ENCODE peak calls at places on chromosomes 7 and 10, in nine cellular contexts. V, B, H, Z, P, N, S, G and O are unnamed samples.
A peak's percentile ranks its signal among the peaks of the same experiment; 100 is the strongest.

GRCh38 chr10:32981760-32982159 is 23.7 kb upstream of the ITGB1 start:
- DNase-seq in Z (peak; percentile 54), B (no peak), V (peak; percentile 29), S (peak; percentile 79), P (no peak), H (no peak), G (peak; percentile 70), N (peak; percentile 69), O (no peak)

GRCh38 chr7:67821116-67821515 is 824.5 kb downstream of the TYW1 start:
- DNase-seq in B (no peak), G (no peak), P (no peak), N (no peak), H (no peak), Z (no peak), V (no peak), S (peak; percentile 4), O (no peak)

GRCh38 chr7:89064831-89065230 is 269.3 kb upstream of the TEX47 start:
- DNase-seq in S (no peak), P (no peak), Z (no peak), B (no peak), H (no peak), V (no peak), G (peak; percentile 4), N (no peak), O (no peak)

GRCh38 chr10:32210306-32211045 is 136.5 kb downstream of the EPC1 start:
- DNase-seq in N (no peak), B (no peak), S (peak; percentile 76), H (no peak), V (no peak), Z (peak; percentile 56), P (peak; percentile 3), G (peak; percentile 31), O (no peak)

GRCh38 chr10:79320785-79321493 is 26.3 kb upstream of the PPIF start:
- DNase-seq in H (no peak), Z (peak; percentile 81), N (peak; percentile 11), V (no peak), S (peak; percentile 94), B (no peak), P (peak; percentile 71), G (peak; percentile 77), O (peak; percentile 89)

GRCh38 chr7:158812684-158813083 is 16.6 kb downstream of the ESYT2 start:
- DNase-seq in S (no peak), H (no peak), G (no peak), V (peak; percentile 90), Z (no peak), P (no peak), B (peak; percentile 14), N (no peak), O (no peak)

GRCh38 chr10:60390224-60390626 is 550 bp upstream of the ANK3 start:
- DNase-seq in H (peak; percentile 75), P (no peak), Z (peak; percentile 77), S (peak; percentile 61), B (no peak), N (no peak), V (no peak), G (peak; percentile 47), O (no peak)

GRCh38 chr7:27647052-27647451 is 15.6 kb downstream of the HIBADH start:
- DNase-seq in B (no peak), S (peak; percentile 96), V (no peak), Z (peak; percentile 96), P (peak; percentile 47), H (no peak), N (no peak), G (peak; percentile 73), O (no peak)

GRCh38 chr7:36387437-36388345 is 2.0 kb upstream of the ANLN start:
- DNase-seq in V (no peak), G (no peak), P (no peak), H (no peak), S (no peak), Z (no peak), B (no peak), N (no peak), O (no peak)

GRCh38 chr10:33274096-33274785 is 60.2 kb downstream of the NRP1 start:
- DNase-seq in H (no peak), Z (no peak), G (peak; percentile 89), B (no peak), N (no peak), S (no peak), V (no peak), P (no peak), O (no peak)

GRCh38 chr10:78211476-78212110 is 177.9 kb downstream of the RPS24 start:
- DNase-seq in N (no peak), P (peak; percentile 3), V (no peak), B (no peak), G (peak; percentile 24), Z (peak; percentile 38), H (peak; percentile 60), S (peak; percentile 62), O (peak; percentile 33)

GRCh38 chr10:11225935-11226334 is 208.3 kb downstream of the CELF2 start:
- DNase-seq in Z (no peak), H (no peak), V (peak; percentile 39), B (no peak), P (no peak), G (no peak), S (no peak), N (peak; percentile 62), O (no peak)

GRCh38 chr7:50851891-50852290 is 69.2 kb upstream of the GRB10 start:
- DNase-seq in N (no peak), P (peak; percentile 79), G (no peak), V (no peak), H (no peak), B (no peak), Z (no peak), S (no peak), O (no peak)